ENCODE peak calls at places on chromosomes 13 and 19, in seven cellular contexts. K is GM12865, I is A549, Y is BE2C, P is GM06990, N is nephron progenitor cell, M is neural crest cell. H is an unnamed sample.

GRCh38 chr13:79492918-79493594 is 12.1 kb downstream of the NDFIP2 start:
- DNase-seq in I (no peak), M (no peak), Y (no peak), P (no peak), K (no peak), N (no peak), H (no peak)

GRCh38 chr13:49300716-49301589 is 53.2 kb downstream of the CDADC1 start:
- DNase-seq in P (peak; percentile 40), Y (peak; percentile 62), I (peak; percentile 60), M (peak; percentile 28), N (peak; percentile 39), K (peak; percentile 85), H (peak; percentile 15)

GRCh38 chr13:44879452-44880058 is 109.7 kb downstream of the NUFIP1 start:
- DNase-seq in Y (no peak), N (no peak), I (no peak), P (no peak), M (no peak), K (peak; percentile 65), H (no peak)

GRCh38 chr19:17711851-17712250 is 7.4 kb upstream of the MAP1S start:
- DNase-seq in M (no peak), P (no peak), N (no peak), I (no peak), K (no peak), Y (no peak), H (no peak)

GRCh38 chr19:15113245-15114152 is 6.3 kb downstream of the SYDE1 start:
- DNase-seq in P (no peak), I (no peak), M (no peak), N (no peak), K (no peak), Y (no peak), H (no peak)

GRCh38 chr13:112931028-112931934 is 37.7 kb upstream of the MCF2L start:
- DNase-seq in M (peak; percentile 54), I (peak; percentile 50), Y (peak; percentile 72), N (peak; percentile 48), K (no peak), P (no peak), H (no peak)

GRCh38 chr13:36082396-36082795 is 48.8 kb downstream of the DCLK1 start:
- DNase-seq in M (no peak), I (no peak), P (no peak), Y (no peak), N (no peak), K (no peak), H (no peak)

GRCh38 chr13:103525530-103525929 is 459.3 kb upstream of the SLC10A2 start:
- DNase-seq in M (no peak), K (no peak), N (no peak), I (no peak), Y (no peak), P (no peak), H (no peak)

GRCh38 chr13:20033486-20033885 is 75.0 kb downstream of the ZMYM2 start:
- DNase-seq in K (no peak), Y (no peak), M (no peak), I (no peak), N (no peak), P (no peak), H (no peak)

GRCh38 chr13:76795701-76796695 is 90.2 kb downstream of the KCTD12 start:
- DNase-seq in Y (no peak), M (no peak), K (no peak), P (no peak), I (no peak), N (no peak), H (no peak)

GRCh38 chr19:13846533-13847032 is 30.4 kb upstream of the NANOS3 start:
- DNase-seq in Y (peak; percentile 94), I (peak; percentile 78), M (peak; percentile 67), P (peak; percentile 93), N (peak; percentile 85), K (peak; percentile 95), H (peak; percentile 98)

GRCh38 chr13:105168295-105168694 is 1367.2 kb downstream of the EFNB2 start:
- DNase-seq in Y (no peak), P (no peak), I (no peak), N (no peak), M (no peak), K (no peak), H (no peak)

GRCh38 chr19:45499196-45500180 is 1.2 kb downstream of the PPM1N start:
- DNase-seq in Y (peak; percentile 84), P (peak; percentile 84), K (peak; percentile 87), M (peak; percentile 23), I (no peak), N (peak; percentile 74), H (no peak)

GRCh38 chr19:23033721-23034120 is 30.7 kb upstream of the ZNF728 start:
- DNase-seq in K (no peak), N (no peak), Y (no peak), M (no peak), I (no peak), P (no peak), H (no peak)

GRCh38 chr13:31945202-31945978 is 86.2 kb upstream of the FRY start:
- DNase-seq in Y (peak; percentile 77), M (no peak), K (no peak), I (no peak), N (peak; percentile 8), P (no peak), H (no peak)

GRCh38 chr13:47484564-47484963 is 516.5 kb downstream of the SUCLA2 start:
- DNase-seq in K (no peak), M (no peak), P (no peak), Y (no peak), I (no peak), N (no peak), H (no peak)

GRCh38 chr13:46345866-46346265 is 41.2 kb downstream of the RUBCNL start:
- DNase-seq in N (no peak), P (no peak), M (no peak), K (no peak), Y (no peak), I (no peak), H (peak; percentile 66)

GRCh38 chr13:29922896-29923295 is 72.5 kb upstream of the UBL3 start:
- DNase-seq in N (no peak), K (peak; percentile 26), I (no peak), M (no peak), Y (no peak), P (no peak), H (no peak)

GRCh38 chr19:16886305-16886880 is 2.4 kb upstream of the F2RL3 start:
- DNase-seq in K (peak; percentile 26), I (no peak), M (no peak), P (no peak), N (no peak), Y (no peak), H (no peak)

GRCh38 chr13:113145911-113146598 is 12.4 kb upstream of the PROZ start:
- DNase-seq in Y (no peak), K (no peak), M (no peak), I (no peak), N (no peak), P (no peak), H (peak; percentile 57)

GRCh38 chr13:97194473-97194872 is 27.7 kb upstream of the MBNL2 start:
- DNase-seq in Y (no peak), I (no peak), K (no peak), P (no peak), M (no peak), N (no peak), H (no peak)

GRCh38 chr19:41416194-41416674 is 10.9 kb downstream of the B3GNT8 start:
- DNase-seq in K (no peak), I (no peak), N (no peak), Y (no peak), P (no peak), M (no peak), H (no peak)

GRCh38 chr19:14494910-14495677 is 833 bp downstream of the GIPC1 start:
- DNase-seq in I (no peak), Y (no peak), M (no peak), P (no peak), K (no peak), N (no peak), H (no peak)

GRCh38 chr19:34291235-34291634 is 36.9 kb downstream of the GARRE1 start:
- DNase-seq in K (no peak), P (no peak), N (no peak), I (no peak), Y (no peak), M (no peak), H (no peak)

GRCh38 chr13:112510002-112510780 is 77.8 kb downstream of the TUBGCP3 start:
- DNase-seq in K (peak; percentile 38), M (peak; percentile 33), P (no peak), N (peak; percentile 53), Y (peak; percentile 59), I (peak; percentile 59), H (no peak)

GRCh38 chr19:35913589-35913988 is 5.5 kb upstream of the TYROBP start:
- DNase-seq in M (no peak), K (peak; percentile 50), P (no peak), I (no peak), N (no peak), Y (no peak), H (no peak)

GRCh38 chr19:35911790-35912189 is 3.7 kb upstream of the TYROBP start:
- DNase-seq in P (no peak), K (no peak), M (no peak), I (no peak), N (no peak), Y (no peak), H (no peak)

GRCh38 chr19:35911173-35911572 is 3.1 kb upstream of the TYROBP start:
- DNase-seq in P (no peak), M (no peak), I (no peak), Y (no peak), K (no peak), N (no peak), H (no peak)

GRCh38 chr19:35919306-35919705 is 11.2 kb upstream of the TYROBP start:
- DNase-seq in N (no peak), K (no peak), Y (no peak), I (no peak), P (no peak), M (no peak), H (no peak)

DNA sequence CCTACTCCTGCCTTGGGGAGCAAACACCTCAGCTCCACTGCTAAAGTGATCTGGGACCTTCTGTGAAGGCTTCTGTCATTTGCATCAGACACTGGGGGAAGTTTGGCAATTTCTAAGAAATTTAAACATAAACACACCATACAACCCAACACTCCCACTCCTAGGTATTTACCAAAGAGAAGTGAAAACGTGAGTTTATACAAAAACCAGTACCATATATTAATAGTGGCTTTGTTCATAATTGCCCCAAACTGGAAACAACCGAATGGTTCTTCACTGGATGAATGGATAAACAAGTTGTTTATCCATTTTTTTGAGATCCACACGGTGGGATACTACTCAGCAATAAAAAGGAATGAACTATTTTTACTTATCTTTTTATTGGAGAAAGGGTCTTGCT is 7.4 kb upstream of the TYROBP start:
- DNase-seq in P (no peak), Y (no peak), M (no peak), I (no peak), K (no peak), N (no peak), H (no peak)
- TF ChIP-seq CTCF in P (no peak), Y (no peak), M (no peak), I (no peak), K (no peak), N (no peak), H (no peak)

GRCh38 chr19:4014541-4015491 is 7.3 kb downstream of the PIAS4 start:
- DNase-seq in Y (peak; percentile 80), I (no peak), N (peak; percentile 62), P (no peak), K (no peak), M (no peak), H (no peak)
- TF ChIP-seq CTCF in Y (no peak), I (no peak), N (no peak), P (no peak), K (no peak), M (no peak), H (no peak)

GRCh38 chr19:50794778-50795664 is 4.8 kb downstream of the ACP4 start:
- DNase-seq in K (peak; percentile 70), Y (peak; percentile 61), I (no peak), M (no peak), N (no peak), P (peak; percentile 75), H (no peak)
- TF ChIP-seq CTCF in K (peak; percentile 27), Y (peak; percentile 41), I (no peak), M (peak; percentile 23), N (no peak), P (peak; percentile 49), H (no peak)

GRCh38 chr13:60369242-60369641 is 27.8 kb upstream of the TDRD3 start:
- DNase-seq in M (no peak), N (no peak), Y (no peak), K (no peak), I (peak; percentile 2), P (no peak), H (no peak)
- TF ChIP-seq CTCF in M (peak; percentile 56), N (peak; percentile 31), Y (peak; percentile 43), K (no peak), I (no peak), P (peak; percentile 29), H (peak; percentile 32)